ENCODE peak calls at places on chromosomes 2 and 18, in five cellular contexts. X is activated T-cell treated with anti-CD3 and anti-CD28 coated beads, Interleukin-2, amount 50 U/mL, for 48 hours; E is B cell; G is adipocyte; F is CD4-positive, alpha-beta memory T cell. I is an unnamed sample.
A peak's percentile ranks its signal among the peaks of the same experiment; 100 is the strongest.

GRCh38 chr2:17791121-17791902 is 24.9 kb upstream of the MSGN1 start:
- DNase-seq in F (no peak), E (no peak), X (no peak), G (peak; percentile 88), I (no peak)

GRCh38 chr2:1969701-1970015 is 225.3 kb upstream of the PXDN start:
- DNase-seq in F (no peak), X (no peak), E (no peak), G (no peak), I (no peak)

GRCh38 chr2:138147796-138148195 is 183.5 kb downstream of the HNMT start:
- DNase-seq in X (no peak), G (no peak), E (no peak), F (no peak), I (no peak)

GRCh38 chr2:176171331-176172006 is 14.4 kb downstream of the HOXD3 start:
- DNase-seq in X (no peak), F (no peak), G (no peak), E (no peak), I (no peak)

GRCh38 chr2:14492920-14493503 is 139.5 kb upstream of the LRATD1 start:
- DNase-seq in G (peak; percentile 64), E (no peak), X (no peak), F (no peak), I (no peak)

GRCh38 chr18:58687871-58688308 is 16.6 kb downstream of the MALT1 start:
- DNase-seq in E (no peak), F (peak; percentile 85), G (no peak), X (peak; percentile 66), I (peak; percentile 62)

GRCh38 chr2:72176281-72176680 is 28.6 kb upstream of the CYP26B1 start:
- DNase-seq in X (no peak), E (no peak), F (no peak), G (no peak), I (no peak)

GRCh38 chr2:117745537-117745936 is 69.0 kb upstream of the DDX18 start:
- DNase-seq in X (no peak), E (no peak), F (no peak), G (no peak), I (no peak)

GRCh38 chr18:52451851-52452250 is 111.9 kb downstream of the DCC start:
- DNase-seq in G (no peak), X (no peak), E (no peak), F (no peak), I (no peak)

GRCh38 chr2:99651930-99652670 is 162.3 kb upstream of the REV1 start:
- DNase-seq in F (no peak), X (no peak), E (no peak), G (peak; percentile 56), I (no peak)

GRCh38 chr18:79538635-79539034 is 141.0 kb upstream of the CTDP1 start:
- DNase-seq in F (no peak), G (no peak), E (no peak), X (no peak), I (no peak)

GRCh38 chr18:73733376-73733775 is 414.3 kb downstream of the FBXO15 start:
- DNase-seq in X (no peak), G (no peak), F (no peak), E (no peak), I (no peak)

GRCh38 chr2:43323810-43324588 is 97.6 kb upstream of the ZFP36L2 start:
- DNase-seq in E (no peak), G (peak; percentile 7), X (no peak), F (no peak), I (no peak)